ENCODE peak calls at places on chromosomes 12 and 14, in four cellular contexts. I, G, A and P are unnamed samples.

GRCh38 chr12:132886529-132887477 is 602 bp downstream of the CHFR start:
- DNase-seq in I (peak), G (no peak), A (peak), P (no peak)

GRCh38 chr12:115640929-115641328 is 636.6 kb downstream of the MED13L start:
- DNase-seq in I (peak), G (no peak), A (peak), P (no peak)

GRCh38 chr14:31934767-31935266 is 142.3 kb upstream of the ARHGAP5 start:
- DNase-seq in I (peak), G (no peak), A (peak), P (peak)

GRCh38 chr14:55701638-55702037 is 121.6 kb downstream of the KTN1 start:
- DNase-seq in I (no peak), G (no peak), A (peak), P (no peak)

GRCh38 chr12:21831671-21832357 is 57.3 kb upstream of the KCNJ8 start:
- DNase-seq in I (peak), G (no peak), A (peak), P (no peak)

GRCh38 chr12:10214877-10215267 is 2.2 kb downstream of the GABARAPL1 start:
- DNase-seq in I (peak), G (no peak), A (peak), P (no peak)

GRCh38 chr12:72234871-72235270 is 37.3 kb upstream of the TRHDE start:
- DNase-seq in I (peak), G (no peak), A (peak), P (no peak)

GRCh38 chr14:74619672-74620131 is 7.7 kb upstream of the LTBP2 start:
- DNase-seq in I (peak), G (peak), A (peak), P (peak)

GRCh38 chr14:99729991-99730875 is 46.1 kb downstream of the CYP46A1 start:
- DNase-seq in I (no peak), G (no peak), A (no peak), P (peak)

GRCh38 chr12:108349245-108349644 is 10.1 kb upstream of the CMKLR1 start:
- DNase-seq in I (peak), G (no peak), A (peak), P (no peak)

GRCh38 chr12:68871899-68872298 is 61.1 kb downstream of the CPM start:
- DNase-seq in I (peak), G (no peak), A (no peak), P (peak)

GRCh38 chr12:88578821-88579518 is 1.3 kb downstream of the KITLG start:
- DNase-seq in I (peak), G (no peak), A (peak), P (peak)

GRCh38 chr12:89439946-89440345 is 84.7 kb downstream of the GALNT4 start:
- DNase-seq in I (peak), G (no peak), A (peak), P (no peak)

GRCh38 chr12:69240625-69240984 is 1.2 kb downstream of the CPSF6 start:
- DNase-seq in I (peak), G (no peak), A (peak), P (no peak)

GRCh38 chr12:8088574-8088973 is 6.5 kb downstream of the NECAP1 start:
- DNase-seq in I (no peak), G (no peak), A (no peak), P (no peak)

GRCh38 chr12:109777544-109777943 is 55.7 kb downstream of the TRPV4 start:
- DNase-seq in I (peak), G (peak), A (peak), P (no peak)

GRCh38 chr14:29390046-29390841 is 537.4 kb downstream of the PRKD1 start:
- DNase-seq in I (peak), G (no peak), A (peak), P (no peak)

GRCh38 chr14:83342590-83342989 is 1808.9 kb upstream of the SEL1L start:
- DNase-seq in I (no peak), G (no peak), A (no peak), P (no peak)

GRCh38 chr12:76033116-76034001 is 1.8 kb upstream of the PHLDA1 start:
- DNase-seq in I (peak), G (no peak), A (no peak), P (peak)

GRCh38 chr12:2198088-2198501 is 145.3 kb downstream of the CACNA1C start:
- DNase-seq in I (peak), G (peak), A (peak), P (no peak)

GRCh38 chr14:96094656-96095055 is 55.5 kb downstream of the C14orf132 start:
- DNase-seq in I (no peak), G (no peak), A (no peak), P (no peak)

GRCh38 chr12:123815968-123816367 is 53.9 kb downstream of the DNAH10 start:
- DNase-seq in I (no peak), G (no peak), A (no peak), P (no peak)

GRCh38 chr14:55571125-55571889 is 8.7 kb upstream of the KTN1 start:
- DNase-seq in I (no peak), G (no peak), A (no peak), P (no peak)

GRCh38 chr14:101980700-101981099 is 16.3 kb downstream of the DYNC1H1 start:
- DNase-seq in I (peak), G (peak), A (peak), P (peak)

GRCh38 chr12:53472183-53472582 is 20.3 kb downstream of the PCBP2 start:
- DNase-seq in I (no peak), G (no peak), A (no peak), P (no peak)

GRCh38 chr12:1890810-1891209 is 27.6 kb downstream of the CACNA2D4 start:
- DNase-seq in I (no peak), G (no peak), A (no peak), P (no peak)

GRCh38 chr12:17132336-17132735 is 526.4 kb upstream of the LMO3 start:
- DNase-seq in I (no peak), G (no peak), A (no peak), P (no peak)

GRCh38 chr12:119005832-119006360 is 24.6 kb downstream of the SRRM4 start:
- DNase-seq in I (no peak), G (no peak), A (no peak), P (no peak)

GRCh38 chr12:40996091-40996490 is 192.0 kb upstream of the PDZRN4 start:
- DNase-seq in I (no peak), G (no peak), A (no peak), P (no peak)

GRCh38 chr12:108459106-108459505 is 56.0 kb upstream of the FICD start:
- DNase-seq in I (no peak), G (no peak), A (no peak), P (no peak)

GRCh38 chr14:49505026-49505766 is 81.0 kb downstream of the RPS29 start:
- DNase-seq in I (peak), G (no peak), A (peak), P (no peak)

GRCh38 chr12:1908758-1909157 is 9.7 kb downstream of the CACNA2D4 start:
- DNase-seq in I (no peak), G (no peak), A (no peak), P (no peak)

GRCh38 chr14:104550340-104550848 is 29.2 kb upstream of the C14orf180 start:
- DNase-seq in I (no peak), G (no peak), A (no peak), P (no peak)

GRCh38 chr14:32027255-32027939 is 49.7 kb upstream of the ARHGAP5 start:
- DNase-seq in I (peak), G (no peak), A (peak), P (peak)